ENCODE peak calls at places on chromosomes 7 and 10, in ten cellular contexts. Q, J, Y, H, I, G, W, R, P and E are unnamed samples.

GRCh38 chr7:45217358-45217757 is 59.8 kb downstream of the RAMP3 start:
- DNase-seq in J (peak; percentile 65), W (peak; percentile 13), H (no peak), G (no peak), P (no peak), Q (no peak), Y (no peak), I (peak; percentile 7), R (peak; percentile 35), E (no peak)

GRCh38 chr7:30116771-30117170 is 18.0 kb upstream of the MTURN start:
- DNase-seq in J (no peak), W (no peak), H (no peak), Q (peak; percentile 79), I (peak; percentile 47), P (no peak), G (peak; percentile 37), R (no peak), Y (no peak), E (no peak)

GRCh38 chr10:101588879-101589278 is 758 bp downstream of the DPCD start:
- DNase-seq in I (peak; percentile 43), Q (peak; percentile 6), J (no peak), R (no peak), W (no peak), G (peak; percentile 5), H (no peak), Y (no peak), P (no peak), E (no peak)

GRCh38 chr10:34420795-34421194 is 394.3 kb downstream of the PARD3 start:
- DNase-seq in Y (no peak), P (no peak), W (no peak), I (no peak), G (no peak), H (no peak), J (no peak), Q (no peak), R (no peak), E (no peak)

GRCh38 chr7:55405856-55406541 is 40.9 kb downstream of the LANCL2 start:
- DNase-seq in Q (no peak), R (no peak), H (no peak), G (no peak), I (no peak), J (no peak), Y (no peak), P (no peak), W (no peak), E (no peak)

GRCh38 chr7:94355389-94355788 is 39.3 kb upstream of the COL1A2 start:
- DNase-seq in Y (no peak), J (no peak), R (no peak), H (no peak), Q (no peak), W (no peak), P (no peak), I (peak; percentile 45), G (no peak), E (no peak)

GRCh38 chr7:100867796-100868485 is 754 bp downstream of the TRIP6 start:
- DNase-seq in P (no peak), Q (peak; percentile 59), Y (peak; percentile 35), I (no peak), J (peak; percentile 46), H (peak; percentile 32), G (no peak), R (no peak), W (peak; percentile 30), E (no peak)

GRCh38 chr7:65239324-65239706 is 134.3 kb upstream of the ZNF92 start:
- DNase-seq in R (no peak), Y (no peak), J (no peak), I (no peak), H (no peak), G (no peak), W (no peak), Q (no peak), P (no peak), E (no peak)

DNA sequence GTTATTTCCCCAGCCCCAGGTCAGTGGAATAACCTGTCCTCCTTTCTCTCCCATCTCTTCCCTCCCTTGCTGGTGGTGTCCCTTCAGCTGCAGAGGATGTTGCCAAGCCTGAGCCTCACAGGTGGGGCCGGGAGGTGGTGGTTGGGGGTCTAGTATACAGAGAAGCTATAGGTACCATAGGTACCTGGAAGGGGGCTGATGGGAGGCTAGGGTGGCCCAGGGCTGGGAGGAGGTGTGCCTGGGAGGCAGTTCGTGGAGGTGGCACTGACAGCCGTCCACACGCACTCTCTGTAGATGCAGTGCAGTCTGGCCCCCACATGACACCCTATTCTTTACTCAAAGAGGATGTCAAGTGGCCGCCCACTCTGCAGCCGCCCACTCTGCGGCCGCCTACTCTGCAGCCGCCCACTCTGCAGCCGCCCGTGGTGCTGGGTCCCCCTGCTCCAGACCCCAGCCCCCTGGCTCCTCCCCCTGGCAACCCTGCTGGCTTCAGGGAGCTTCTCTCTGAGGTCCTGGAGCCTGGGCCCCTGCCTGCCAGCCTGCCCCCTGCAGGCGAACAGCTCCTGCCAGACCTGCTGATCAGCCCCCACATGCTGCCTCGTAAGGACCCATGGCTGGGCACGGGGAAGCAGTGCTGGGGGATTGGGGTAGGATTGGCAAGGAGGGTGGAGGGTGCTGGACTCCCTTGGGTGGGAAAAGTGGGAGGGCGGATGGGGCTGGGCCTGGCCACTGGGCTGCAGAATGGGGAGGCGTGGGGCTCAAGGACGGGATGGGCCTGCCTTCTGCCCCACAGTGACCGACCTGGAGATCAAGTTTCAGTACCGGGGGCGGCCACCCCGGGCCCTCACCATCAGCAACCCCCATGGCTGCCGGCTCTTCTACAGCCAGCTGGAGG is 9.5 kb downstream of the IRF5 start:
- DNase-seq in J (peak; percentile 43), R (no peak), I (no peak), H (no peak), P (no peak), Q (no peak), W (no peak), Y (peak; percentile 48), G (no peak), E (no peak)
- TF ChIP-seq CTCF in J (no peak), R (no peak), I (peak; percentile 9), H (peak; percentile 51), P (peak; percentile 13), Q (no peak), W (no peak), Y (peak; percentile 60), G (peak; percentile 19), E (peak; percentile 58)

DNA sequence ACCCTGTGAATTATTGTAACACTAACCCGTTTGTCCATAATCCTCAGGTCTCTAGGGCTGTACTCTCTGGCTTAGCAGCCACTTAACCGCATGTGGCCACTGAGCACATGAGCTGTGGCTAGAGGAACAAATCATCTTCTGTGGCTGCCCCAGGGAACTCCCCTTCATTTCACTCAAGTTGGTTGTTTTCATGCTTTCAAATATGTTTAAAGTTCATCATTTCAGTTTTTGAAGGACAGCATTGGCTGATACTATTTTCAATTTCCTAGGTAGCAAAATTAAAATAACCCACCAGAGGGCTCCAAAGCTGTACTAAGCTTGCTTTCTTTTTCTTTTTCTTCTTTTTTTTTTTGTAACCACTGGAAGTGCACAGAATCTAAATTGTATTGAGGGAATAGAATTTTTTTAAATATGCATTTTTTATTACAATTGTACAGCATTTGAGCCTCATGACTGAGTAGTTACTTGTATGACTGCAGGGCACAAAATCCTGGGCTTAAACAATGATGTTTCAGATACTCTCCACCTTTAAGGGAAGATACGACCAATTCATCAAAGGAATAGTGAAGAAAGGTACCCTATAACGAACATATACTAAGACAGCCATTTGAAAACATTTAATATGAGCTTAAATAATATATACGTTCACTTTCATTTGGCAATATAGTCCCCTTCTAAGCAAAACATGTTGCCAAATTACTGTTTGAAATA is 38.6 kb downstream of the MRC1 start:
- DNase-seq in R (no peak), G (peak; percentile 7), H (no peak), I (peak; percentile 41), P (no peak), J (peak; percentile 32), Q (no peak), W (peak; percentile 35), Y (peak; percentile 0), E (no peak)
- TF ChIP-seq CTCF in R (peak; percentile 47), G (peak; percentile 39), H (peak; percentile 33), I (peak; percentile 50), P (peak; percentile 61), J (peak; percentile 71), Q (peak; percentile 20), W (peak; percentile 38), Y (no peak), E (peak; percentile 18)

GRCh38 chr10:102670065-102670400 is 25.8 kb downstream of the TRIM8 start:
- DNase-seq in P (no peak), R (no peak), J (no peak), G (no peak), Y (no peak), I (no peak), W (no peak), H (no peak), Q (no peak), E (no peak)

GRCh38 chr10:102672822-102673200 is 28.5 kb downstream of the TRIM8 start:
- DNase-seq in H (no peak), J (peak; percentile 5), P (no peak), W (no peak), Q (no peak), G (no peak), R (no peak), I (no peak), Y (no peak), E (no peak)

GRCh38 chr10:102668312-102669110 is 24.2 kb downstream of the TRIM8 start:
- DNase-seq in G (no peak), I (no peak), R (no peak), H (no peak), Y (no peak), W (no peak), J (no peak), Q (peak; percentile 49), P (no peak), E (no peak)

GRCh38 chr10:102670871-102671434 is 26.7 kb downstream of the TRIM8 start:
- DNase-seq in I (no peak), J (peak; percentile 39), Y (no peak), P (no peak), G (no peak), Q (no peak), H (no peak), W (no peak), R (no peak), E (no peak)

DNA sequence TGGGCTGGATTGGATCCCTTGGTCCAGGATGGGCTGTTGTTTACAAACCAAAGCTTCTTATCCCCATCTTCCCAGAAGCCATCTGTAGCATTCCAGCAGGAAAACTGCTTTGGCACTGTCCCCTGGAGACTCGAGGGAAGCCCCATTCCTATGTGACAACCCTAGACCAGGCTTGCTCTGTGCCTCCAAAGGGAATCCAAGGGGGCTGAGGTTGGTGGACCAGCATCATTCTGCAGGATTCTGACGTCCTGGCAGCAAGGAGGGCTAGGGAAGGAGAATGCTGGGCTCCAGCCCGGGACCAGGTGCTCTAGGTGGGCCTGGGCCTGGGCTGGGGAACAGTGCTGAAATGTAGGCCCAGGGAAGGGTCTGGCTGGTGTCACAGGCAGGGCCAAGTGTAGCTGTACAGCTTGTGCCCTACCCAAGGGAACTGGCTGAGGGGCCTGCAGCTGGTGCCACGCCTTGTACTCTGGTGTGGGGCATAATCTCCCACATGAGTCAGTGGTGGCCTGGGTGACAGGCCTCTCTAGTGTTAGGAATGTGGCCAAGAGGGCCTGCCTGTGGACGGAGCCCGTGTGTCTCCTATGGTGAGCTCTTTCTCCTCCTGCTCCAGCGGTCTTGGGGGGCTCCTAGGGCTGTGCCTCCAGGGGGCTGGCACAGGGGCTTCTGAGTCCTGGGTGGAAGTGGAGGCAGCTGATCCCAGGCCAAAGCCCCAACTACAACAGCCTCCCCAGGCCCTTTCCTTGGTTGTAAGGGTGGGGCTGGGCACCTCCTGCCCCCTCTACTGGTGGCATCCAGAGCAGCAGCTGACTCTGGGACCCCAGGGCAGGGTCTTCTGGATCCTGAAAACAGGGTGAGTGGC is 25.2 kb downstream of the TRIM8 start:
- DNase-seq in H (no peak), R (peak; percentile 28), Q (peak; percentile 88), W (peak; percentile 57), J (peak; percentile 76), G (no peak), I (peak; percentile 41), P (peak; percentile 65), Y (no peak), E (no peak)
- TF ChIP-seq CTCF in H (peak; percentile 79), R (no peak), Q (peak; percentile 4), W (peak; percentile 18), J (peak; percentile 65), G (no peak), I (peak; percentile 24), P (peak; percentile 66), Y (peak; percentile 63), E (peak; percentile 48)

GRCh38 chr10:96740579-96741281 is 20.4 kb upstream of the PIK3AP1 start:
- DNase-seq in H (no peak), Y (peak; percentile 99), R (no peak), W (peak; percentile 53), J (no peak), P (peak; percentile 63), Q (peak; percentile 67), I (no peak), G (no peak), E (no peak)
- TF ChIP-seq CTCF in H (no peak), Y (no peak), R (no peak), W (no peak), J (no peak), P (no peak), Q (no peak), I (no peak), G (no peak), E (no peak)